ENCODE peak calls at places on chromosomes 7 and 10, in six cellular contexts. A is non-pigmented ciliary epithelial cell, Y is AG04449, V is GM13976, L is A549, K is cardiac fibroblast. W is an unnamed sample.
A peak's percentile ranks its signal among the peaks of the same experiment; 100 is the strongest.

GRCh38 chr10:6382081-6382480 is 179.3 kb downstream of the PFKFB3 start:
- DNase-seq in A (no peak), Y (no peak), L (no peak), K (peak; percentile 68), V (peak; percentile 57), W (no peak)

GRCh38 chr7:50637725-50638643 is 72.8 kb upstream of the DDC start:
- DNase-seq in V (no peak), L (no peak), Y (no peak), K (peak; percentile 28), A (no peak), W (no peak)

GRCh38 chr10:115762029-115762428 is 511.0 kb downstream of the GFRA1 start:
- DNase-seq in Y (peak; percentile 24), A (no peak), V (no peak), K (no peak), L (no peak), W (no peak)

GRCh38 chr10:90745565-90745964 is 112.3 kb downstream of the HTR7 start:
- DNase-seq in A (no peak), K (no peak), V (no peak), L (no peak), Y (no peak), W (no peak)

GRCh38 chr10:6136215-6137201 is 47.7 kb downstream of the RBM17 start:
- DNase-seq in L (no peak), A (peak; percentile 32), V (peak; percentile 80), K (peak; percentile 82), Y (no peak), W (no peak)

GRCh38 chr10:80454526-80455460 is 683 bp downstream of the TSPAN14 start:
- DNase-seq in Y (no peak), A (no peak), K (no peak), L (no peak), V (peak; percentile 63), W (peak; percentile 76)

GRCh38 chr10:69766161-69766910 is 35.4 kb upstream of the COL13A1 start:
- DNase-seq in V (no peak), Y (no peak), K (no peak), A (no peak), L (no peak), W (no peak)

GRCh38 chr10:78318305-78318704 is 284.6 kb downstream of the RPS24 start:
- DNase-seq in V (no peak), A (no peak), Y (no peak), K (no peak), L (no peak), W (no peak)

GRCh38 chr10:34816067-34817002 is 1.2 kb upstream of the PARD3 start:
- DNase-seq in K (peak; percentile 45), V (no peak), L (peak; percentile 44), Y (no peak), A (no peak), W (no peak)

GRCh38 chr10:50469288-50469687 is 154.5 kb downstream of the SGMS1 start:
- DNase-seq in A (no peak), L (no peak), K (peak; percentile 63), Y (peak; percentile 28), V (no peak), W (no peak)

GRCh38 chr7:44990520-44991023 is 9.4 kb upstream of the CCM2 start:
- DNase-seq in Y (no peak), L (no peak), K (peak; percentile 87), A (peak; percentile 34), V (no peak), W (no peak)

GRCh38 chr7:47191876-47192291 is 390.0 kb downstream of the TNS3 start:
- DNase-seq in L (no peak), K (no peak), Y (no peak), V (no peak), A (no peak), W (peak; percentile 69)

GRCh38 chr7:139853576-139854511 is 24.8 kb downstream of the TBXAS1 start:
- DNase-seq in A (peak; percentile 55), L (peak; percentile 24), Y (peak; percentile 4), K (peak; percentile 99), V (no peak), W (no peak)

GRCh38 chr10:4506087-4506486 is 319.9 kb upstream of the AKR1E2 start:
- DNase-seq in A (no peak), V (no peak), Y (no peak), K (peak; percentile 39), L (no peak), W (no peak)

GRCh38 chr10:48792687-48793096 is 108.0 kb downstream of the WDFY4 start:
- DNase-seq in A (peak; percentile 13), Y (peak; percentile 12), V (no peak), L (no peak), K (peak; percentile 57), W (no peak)

GRCh38 chr10:24938076-24938475 is 14.3 kb downstream of the PRTFDC1 start:
- DNase-seq in Y (no peak), V (no peak), K (no peak), L (no peak), A (no peak), W (no peak)

GRCh38 chr10:27513451-27514191 is 9.5 kb downstream of the RAB18 start:
- DNase-seq in V (no peak), Y (peak; percentile 40), K (peak; percentile 57), A (no peak), L (no peak), W (no peak)

GRCh38 chr7:40698214-40698920 is 563.6 kb downstream of the SUGCT start:
- DNase-seq in A (no peak), L (no peak), Y (no peak), V (no peak), K (no peak), W (no peak)

GRCh38 chr7:55016061-55016745 is 2.6 kb upstream of the EGFR start:
- DNase-seq in L (no peak), A (no peak), K (peak; percentile 55), V (no peak), Y (no peak), W (no peak)

GRCh38 chr10:34966440-34966839 is 123.7 kb downstream of the CUL2 start:
- DNase-seq in A (no peak), L (no peak), K (peak; percentile 49), Y (no peak), V (no peak), W (no peak)

W was measured in lower lobe of right lung.